ENCODE peak calls at places on chromosomes 4 and X, in nine cellular contexts. J is HepG2, S is mesothelial cell of epicardium, U is neural crest cell, T is stomach, Z is neural progenitor cell, O is fibroblast of mammary gland, D is endothelial cell of umbilical vein, X is MCF 10A. Y is an unnamed sample.

GRCh38 chr4:105603158-105603557 is 50.7 kb downstream of the ARHGEF38 start:
- DNase-seq in J (no peak), S (no peak), U (no peak), T (no peak), Z (no peak), O (no peak), D (no peak), X (no peak), Y (no peak)

GRCh38 chr4:145785391-145786008 is 105.6 kb downstream of the C4orf51 start:
- DNase-seq in J (peak; percentile 7), S (no peak), U (no peak), T (no peak), Z (no peak), O (no peak), D (no peak), X (no peak), Y (no peak)

GRCh38 chr4:14111730-14112171 is 484.2 kb upstream of the BOD1L1 start:
- DNase-seq in J (no peak), S (no peak), U (no peak), T (no peak), Z (no peak), O (peak; percentile 61), D (no peak), X (peak; percentile 46), Y (no peak)

GRCh38 chr4:87677731-87678130 is 27.7 kb downstream of the DMP1 start:
- DNase-seq in J (no peak), S (no peak), U (no peak), T (no peak), Z (no peak), O (no peak), D (no peak), X (no peak), Y (no peak)

GRCh38 chrX:8034058-8034457 is 106.8 kb upstream of the PNPLA4 start:
- DNase-seq in J (no peak), S (no peak), U (no peak), T (no peak), Z (peak; percentile 24), O (no peak), D (no peak), X (no peak), Y (no peak)

GRCh38 chrX:10555846-10556245 is 64.5 kb downstream of the MID1 start:
- DNase-seq in J (no peak), S (no peak), U (no peak), T (no peak), Z (no peak), O (no peak), D (peak; percentile 42), X (no peak), Y (no peak)

GRCh38 chrX:77119706-77120105 is 327.5 kb upstream of the FGF16 start:
- DNase-seq in J (peak; percentile 44), S (no peak), U (no peak), T (no peak), Z (no peak), O (no peak), D (no peak), X (no peak), Y (no peak)

GRCh38 chr4:2411786-2412510 is 6.5 kb downstream of the ZFYVE28 start:
- DNase-seq in J (no peak), S (no peak), U (no peak), T (no peak), Z (peak; percentile 1), O (no peak), D (no peak), X (no peak), Y (no peak)

GRCh38 chr4:125316391-125316780 is 1.6 kb downstream of the FAT4 start:
- DNase-seq in J (no peak), S (no peak), U (no peak), T (peak; percentile 41), Z (peak; percentile 44), O (no peak), D (no peak), X (peak; percentile 67), Y (no peak)

GRCh38 chr4:112552668-112553067 is 36.7 kb upstream of the NEUROG2 start:
- DNase-seq in J (peak; percentile 17), S (no peak), U (no peak), T (no peak), Z (no peak), O (peak; percentile 77), D (no peak), X (peak; percentile 16), Y (no peak)

GRCh38 chrX:72738396-72738795 is 24.3 kb upstream of the PHKA1 start:
- DNase-seq in J (no peak), S (no peak), U (no peak), T (no peak), Z (no peak), O (no peak), D (no peak), X (no peak), Y (no peak)

GRCh38 chrX:6029014-6029413 is 199.7 kb downstream of the NLGN4X start:
- DNase-seq in J (no peak), S (no peak), U (no peak), T (no peak), Z (no peak), O (no peak), D (no peak), X (no peak), Y (no peak)

GRCh38 chr4:73788411-73788810 is 48.0 kb downstream of the CXCL8 start:
- DNase-seq in J (no peak), S (no peak), U (no peak), T (no peak), Z (no peak), O (no peak), D (no peak), X (no peak), Y (no peak)

GRCh38 chr4:189001971-189002450 is 862.8 kb downstream of the TRIML1 start:
- DNase-seq in J (no peak), S (no peak), U (no peak), T (no peak), Z (no peak), O (no peak), D (no peak), X (no peak), Y (no peak)

GRCh38 chr4:112296949-112297483 is at the start of gene ALPK1:
- DNase-seq in J (peak; percentile 33), S (no peak), U (no peak), T (no peak), Z (no peak), O (peak; percentile 93), D (peak; percentile 82), X (peak; percentile 92), Y (no peak)

GRCh38 chrX:130098202-130098552 is 12.1 kb downstream of the ELF4 start:
- DNase-seq in J (no peak), S (no peak), U (no peak), T (no peak), Z (no peak), O (no peak), D (no peak), X (no peak), Y (no peak)

GRCh38 chr4:78543424-78544238 is 7.9 kb upstream of the ANXA3 start:
- DNase-seq in J (no peak), S (no peak), U (no peak), T (no peak), Z (no peak), O (no peak), D (peak; percentile 24), X (no peak), Y (no peak)

GRCh38 chr4:78545275-78546246 is 6.0 kb upstream of the ANXA3 start:
- DNase-seq in J (no peak), S (no peak), U (no peak), T (no peak), Z (no peak), O (peak; percentile 79), D (peak; percentile 56), X (peak; percentile 47), Y (no peak)

GRCh38 chr4:78544681-78545080 is 6.9 kb upstream of the ANXA3 start:
- DNase-seq in J (no peak), S (no peak), U (no peak), T (no peak), Z (no peak), O (no peak), D (peak; percentile 51), X (peak; percentile 52), Y (no peak)

DNA sequence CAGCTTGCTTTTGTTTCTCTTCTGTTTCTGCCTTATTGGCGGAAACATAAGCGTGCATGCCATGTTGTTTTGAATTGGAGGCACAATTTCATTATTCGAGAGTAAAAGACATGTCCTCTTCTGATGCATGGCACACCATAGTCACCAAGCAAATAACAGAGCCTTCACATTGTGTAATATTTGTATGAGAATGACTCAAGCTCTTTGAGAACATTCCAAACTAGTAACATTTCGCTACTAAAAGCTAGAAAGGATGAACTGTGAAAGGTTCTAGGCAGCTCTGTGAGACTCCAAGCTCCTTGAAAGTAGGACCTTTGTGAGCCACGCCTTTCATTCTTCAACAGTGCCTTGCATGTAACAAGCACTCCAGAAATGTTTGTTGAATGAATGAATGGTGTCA is 9.2 kb upstream of the ANXA3 start:
- DNase-seq in J (peak; percentile 30), S (no peak), U (no peak), T (no peak), Z (no peak), O (peak; percentile 80), D (no peak), X (peak; percentile 58), Y (no peak)
- TF ChIP-seq CTCF in J (no peak), S (no peak), U (no peak), T (no peak), Z (no peak), O (no peak), D (no peak), X (no peak), Y (no peak)

GRCh38 chr4:168945291-168945690 is 64.8 kb downstream of the CBR4 start:
- DNase-seq in J (no peak), S (no peak), U (no peak), T (no peak), Z (peak; percentile 72), O (no peak), D (no peak), X (no peak), Y (no peak)

GRCh38 chr4:168942985-168943384 is 67.1 kb downstream of the CBR4 start:
- DNase-seq in J (no peak), S (no peak), U (no peak), T (no peak), Z (no peak), O (peak; percentile 13), D (no peak), X (no peak), Y (no peak)
- TF ChIP-seq CTCF in J (peak; percentile 50), S (peak; percentile 59), U (peak; percentile 57), T (no peak), Z (peak; percentile 63), O (peak; percentile 55), D (peak; percentile 46), X (peak; percentile 59), Y (peak; percentile 67)

DNA sequence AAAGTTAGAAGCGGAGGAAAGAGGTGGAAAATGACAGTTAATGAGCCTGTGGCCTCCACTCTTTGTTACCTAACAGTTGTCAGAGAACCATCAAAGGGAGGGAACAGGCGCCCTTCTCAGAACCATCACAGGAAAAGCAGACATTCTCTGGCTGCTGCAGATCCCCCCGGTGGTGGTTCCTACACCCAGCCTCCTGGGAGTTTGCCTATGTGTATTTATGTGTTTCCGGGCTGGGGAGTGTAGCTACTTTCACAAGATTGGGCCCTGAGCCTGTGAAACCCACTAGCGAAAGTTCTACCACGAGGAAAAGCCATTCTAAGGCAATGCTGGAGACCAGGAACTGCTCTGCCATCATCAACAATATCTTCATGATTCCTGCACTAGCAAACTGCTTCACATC is 52.7 kb upstream of the BCOR start:
- DNase-seq in J (no peak), S (no peak), U (no peak), T (no peak), Z (peak; percentile 16), O (no peak), D (no peak), X (no peak), Y (no peak)
- TF ChIP-seq CTCF in J (no peak), S (no peak), U (no peak), T (no peak), Z (no peak), O (no peak), D (no peak), X (no peak), Y (no peak)

GRCh38 chr4:149914521-149915115 is 99.0 kb upstream of the IQCM start:
- DNase-seq in J (peak; percentile 32), S (no peak), U (peak; percentile 73), T (no peak), Z (peak; percentile 75), O (peak; percentile 66), D (peak; percentile 65), X (peak; percentile 64), Y (no peak)
- TF ChIP-seq CTCF in J (peak; percentile 55), S (peak; percentile 51), U (peak; percentile 78), T (no peak), Z (peak; percentile 88), O (peak; percentile 90), D (peak; percentile 70), X (peak; percentile 65), Y (peak; percentile 39)